ENCODE peak calls at places on chromosomes 5 and 9, in five cellular contexts. One of them, this sample, is unnamed.

GRCh38 chr9:29078063-29078660 is 1504.9 kb upstream of the C9orf72 start:
- DNase-seq in omental fat pad: no peak
- DNase-seq in NCI-H187 treated with DMSO at 0.1 percent for 48 hours: no peak
- DNase-seq in activated naive CD4-positive, alpha-beta T cell: no peak
- DNase-seq in activated T-helper 1 cell treated with Interleukin-2 at 50 U/mL for 16 hours: no peak
- DNase-seq in this sample: no peak

GRCh38 chr5:98464737-98465330 is 308.6 kb upstream of the RGMB start:
- DNase-seq in omental fat pad: no peak
- DNase-seq in NCI-H187 treated with DMSO at 0.1 percent for 48 hours: no peak
- DNase-seq in activated naive CD4-positive, alpha-beta T cell: no peak
- DNase-seq in activated T-helper 1 cell treated with Interleukin-2 at 50 U/mL for 16 hours: no peak
- DNase-seq in this sample: no peak

GRCh38 chr9:110133059-110133458 is 74.9 kb downstream of the C9orf152 start:
- DNase-seq in omental fat pad: no peak
- DNase-seq in NCI-H187 treated with DMSO at 0.1 percent for 48 hours: no peak
- DNase-seq in activated naive CD4-positive, alpha-beta T cell: no peak
- DNase-seq in activated T-helper 1 cell treated with Interleukin-2 at 50 U/mL for 16 hours: no peak
- DNase-seq in this sample: no peak

GRCh38 chr9:4734150-4734549 is 6.9 kb downstream of the AK3 start:
- DNase-seq in omental fat pad: no peak
- DNase-seq in NCI-H187 treated with DMSO at 0.1 percent for 48 hours: no peak
- DNase-seq in activated naive CD4-positive, alpha-beta T cell: no peak
- DNase-seq in activated T-helper 1 cell treated with Interleukin-2 at 50 U/mL for 16 hours: no peak
- DNase-seq in this sample: no peak

GRCh38 chr5:179485845-179486575 is 64.3 kb upstream of the RUFY1 start:
- DNase-seq in omental fat pad: no peak
- DNase-seq in NCI-H187 treated with DMSO at 0.1 percent for 48 hours: no peak
- DNase-seq in activated naive CD4-positive, alpha-beta T cell: no peak
- DNase-seq in activated T-helper 1 cell treated with Interleukin-2 at 50 U/mL for 16 hours: no peak
- DNase-seq in this sample: peak

GRCh38 chr9:32251539-32251938 is 132.9 kb upstream of the ACO1 start:
- DNase-seq in omental fat pad: no peak
- DNase-seq in NCI-H187 treated with DMSO at 0.1 percent for 48 hours: no peak
- DNase-seq in activated naive CD4-positive, alpha-beta T cell: no peak
- DNase-seq in activated T-helper 1 cell treated with Interleukin-2 at 50 U/mL for 16 hours: no peak
- DNase-seq in this sample: peak

GRCh38 chr9:12719431-12719830 is 26.2 kb downstream of the TYRP1 start:
- DNase-seq in omental fat pad: no peak
- DNase-seq in NCI-H187 treated with DMSO at 0.1 percent for 48 hours: no peak
- DNase-seq in activated naive CD4-positive, alpha-beta T cell: no peak
- DNase-seq in activated T-helper 1 cell treated with Interleukin-2 at 50 U/mL for 16 hours: no peak
- DNase-seq in this sample: no peak

GRCh38 chr5:77996943-77997342 is 220.8 kb upstream of the TBCA start:
- DNase-seq in omental fat pad: no peak
- DNase-seq in NCI-H187 treated with DMSO at 0.1 percent for 48 hours: peak
- DNase-seq in activated naive CD4-positive, alpha-beta T cell: no peak
- DNase-seq in activated T-helper 1 cell treated with Interleukin-2 at 50 U/mL for 16 hours: no peak
- DNase-seq in this sample: no peak

GRCh38 chr5:17099946-17100345 is 117.5 kb upstream of the BASP1 start:
- DNase-seq in omental fat pad: no peak
- DNase-seq in NCI-H187 treated with DMSO at 0.1 percent for 48 hours: no peak
- DNase-seq in activated naive CD4-positive, alpha-beta T cell: no peak
- DNase-seq in activated T-helper 1 cell treated with Interleukin-2 at 50 U/mL for 16 hours: no peak
- DNase-seq in this sample: no peak

GRCh38 chr9:13718539-13718938 is 439.0 kb upstream of the MPDZ start:
- DNase-seq in omental fat pad: no peak
- DNase-seq in NCI-H187 treated with DMSO at 0.1 percent for 48 hours: no peak
- DNase-seq in activated naive CD4-positive, alpha-beta T cell: no peak
- DNase-seq in activated T-helper 1 cell treated with Interleukin-2 at 50 U/mL for 16 hours: no peak
- DNase-seq in this sample: no peak

GRCh38 chr9:132833451-132834130 is 44.5 kb downstream of the AK8 start:
- DNase-seq in omental fat pad: no peak
- DNase-seq in NCI-H187 treated with DMSO at 0.1 percent for 48 hours: no peak
- DNase-seq in activated naive CD4-positive, alpha-beta T cell: no peak
- DNase-seq in activated T-helper 1 cell treated with Interleukin-2 at 50 U/mL for 16 hours: no peak
- DNase-seq in this sample: no peak

This sample was measured in dorsolateral prefrontal cortex.